ENCODE peak calls at places on chromosome 1, in seven cellular contexts. L, A, T, H, G, C and I are unnamed samples.

GRCh38 chr1:189904509-189904908 is 573.2 kb downstream of the BRINP3 start:
- DNase-seq in G (no peak), T (no peak), H (no peak), L (no peak), A (no peak), C (no peak), I (no peak)

GRCh38 chr1:8662380-8663072 is 154.9 kb downstream of the RERE start:
- DNase-seq in T (no peak), A (no peak), H (no peak), G (no peak), C (no peak), L (no peak), I (no peak)

GRCh38 chr1:10161121-10161520 is 49.2 kb upstream of the KIF1B start:
- DNase-seq in T (no peak), A (no peak), C (no peak), L (no peak), G (no peak), H (no peak), I (no peak)

GRCh38 chr1:29245876-29246275 is 9.6 kb downstream of the PTPRU start:
- DNase-seq in H (no peak), L (no peak), A (no peak), G (no peak), T (peak), C (no peak), I (no peak)

GRCh38 chr1:226709942-226710341 is 29.1 kb downstream of the ITPKB start:
- DNase-seq in C (no peak), A (no peak), H (no peak), G (no peak), T (no peak), L (no peak), I (no peak)

GRCh38 chr1:115230281-115230680 is 107.8 kb downstream of the NGF start:
- DNase-seq in C (no peak), G (no peak), L (no peak), H (no peak), A (no peak), T (peak), I (no peak)

GRCh38 chr1:109083923-109084322 is 6.6 kb upstream of the TMEM167B start:
- DNase-seq in T (no peak), L (no peak), C (no peak), G (no peak), H (no peak), A (no peak), I (no peak)

GRCh38 chr1:7369866-7370265 is 401.2 kb upstream of the VAMP3 start:
- DNase-seq in C (no peak), T (no peak), H (no peak), A (no peak), L (peak), G (no peak), I (peak)

GRCh38 chr1:19156676-19157075 is 53.4 kb downstream of the UBR4 start:
- DNase-seq in G (no peak), A (no peak), L (peak), C (no peak), T (peak), H (no peak), I (no peak)

GRCh38 chr1:87915771-87916170 is 587.1 kb downstream of the LMO4 start:
- DNase-seq in A (no peak), C (no peak), L (no peak), H (no peak), T (no peak), G (no peak), I (no peak)

GRCh38 chr1:213568929-213569815 is 418.6 kb upstream of the PROX1 start:
- DNase-seq in L (no peak), A (no peak), C (no peak), H (no peak), T (no peak), G (no peak), I (no peak)